ENCODE peak calls at places on chromosome 10, in nine cellular contexts. W, T, X, N, U, K, E, P and G are unnamed samples.

GRCh38 chr10:69898524-69898923 is 96.8 kb downstream of the COL13A1 start:
- DNase-seq in W (no peak), T (no peak), P (no peak), N (no peak), X (no peak), K (no peak), U (no peak), E (no peak), G (no peak)

GRCh38 chr10:24908793-24909423 is 43.5 kb downstream of the PRTFDC1 start:
- DNase-seq in X (no peak), K (no peak), E (no peak), N (peak), W (no peak), T (peak), U (no peak), P (no peak), G (no peak)

GRCh38 chr10:123742751-123743440 is 76.7 kb downstream of the GPR26 start:
- DNase-seq in E (no peak), U (no peak), W (no peak), N (no peak), X (no peak), T (peak), K (no peak), P (no peak), G (no peak)

GRCh38 chr10:114691442-114691941 is 33.4 kb upstream of the ABLIM1 start:
- DNase-seq in U (no peak), N (no peak), T (peak), P (no peak), E (no peak), K (no peak), X (no peak), W (no peak), G (no peak)

GRCh38 chr10:70355234-70356021 is 27.0 kb downstream of the LRRC20 start:
- DNase-seq in P (no peak), U (peak), N (peak), E (peak), T (no peak), K (no peak), W (no peak), X (no peak), G (no peak)

GRCh38 chr10:11255796-11256444 is 238.2 kb downstream of the CELF2 start:
- DNase-seq in W (no peak), N (no peak), T (peak), K (no peak), E (no peak), X (no peak), P (no peak), U (no peak), G (no peak)

GRCh38 chr10:1179346-1180070 is 123.3 kb downstream of the WDR37 start:
- DNase-seq in P (no peak), T (no peak), U (no peak), E (no peak), X (no peak), W (no peak), N (no peak), K (no peak), G (no peak)

GRCh38 chr10:69088801-69089501 is 1.0 kb downstream of the SRGN start:
- DNase-seq in X (no peak), N (peak), U (no peak), P (no peak), T (peak), K (no peak), W (no peak), E (no peak), G (no peak)

GRCh38 chr10:28396317-28396716 is 93.5 kb upstream of the MPP7 start:
- DNase-seq in W (no peak), N (no peak), E (no peak), U (no peak), X (no peak), T (peak), K (no peak), P (no peak), G (no peak)

GRCh38 chr10:71084061-71084817 is 128.1 kb upstream of the UNC5B start:
- DNase-seq in K (peak), E (peak), P (no peak), X (no peak), U (no peak), T (no peak), W (no peak), N (no peak), G (no peak)

GRCh38 chr10:31133628-31134302 is 102.1 kb upstream of the ZNF438 start:
- DNase-seq in U (peak), P (peak), W (peak), E (peak), N (no peak), T (peak), K (peak), X (peak), G (peak)

GRCh38 chr10:113273877-113274829 is 278.7 kb upstream of the HABP2 start:
- DNase-seq in P (no peak), K (no peak), U (no peak), X (peak), W (peak), E (no peak), T (peak), N (no peak), G (no peak)